ENCODE peak calls at places on chromosomes 2 and 18, in seven cellular contexts. D is left ventricle myocardium inferior, Y is hepatocyte, T is ascending aorta, O is sigmoid colon, Q is BE2C, R is adrenal gland. Z is an unnamed sample.

GRCh38 chr2:127578411-127578810 is 42.9 kb downstream of the MYO7B start:
- DNase-seq in D (no peak), Y (no peak), T (no peak), O (no peak), Q (no peak), R (no peak), Z (no peak)

GRCh38 chr2:121480826-121481225 is 49.9 kb upstream of the RNU4ATAC start:
- DNase-seq in D (no peak), Y (peak), T (no peak), O (peak), Q (peak), R (no peak), Z (no peak)

GRCh38 chr2:179429597-179429996 is 165.0 kb upstream of the SESTD1 start:
- DNase-seq in D (no peak), Y (no peak), T (no peak), O (no peak), Q (no peak), R (no peak), Z (no peak)

GRCh38 chr18:50268022-50268747 is 1.9 kb upstream of the CFAP53 start:
- DNase-seq in D (peak), Y (peak), T (peak), O (peak), Q (peak), R (peak), Z (peak)

GRCh38 chr2:222791946-222792649 is 68.7 kb upstream of the ACSL3 start:
- DNase-seq in D (peak), Y (no peak), T (peak), O (peak), Q (no peak), R (peak), Z (peak)

GRCh38 chr2:223643310-223643709 is 41.1 kb upstream of the SCG2 start:
- DNase-seq in D (no peak), Y (no peak), T (no peak), O (no peak), Q (no peak), R (no peak), Z (no peak)

GRCh38 chr18:58605027-58606020 is 23.6 kb downstream of the ALPK2 start:
- DNase-seq in D (no peak), Y (no peak), T (no peak), O (no peak), Q (no peak), R (no peak), Z (no peak)

GRCh38 chr18:42446195-42446594 is 491.2 kb downstream of the PIK3C3 start:
- DNase-seq in D (no peak), Y (no peak), T (no peak), O (no peak), Q (no peak), R (no peak), Z (no peak)

GRCh38 chr18:71336811-71337210 is 1048.0 kb downstream of the SOCS6 start:
- DNase-seq in D (no peak), Y (no peak), T (no peak), O (no peak), Q (no peak), R (peak), Z (no peak)

GRCh38 chr18:28204154-28204553 is 27.2 kb upstream of the CDH2 start:
- DNase-seq in D (no peak), Y (no peak), T (no peak), O (no peak), Q (no peak), R (no peak), Z (no peak)

GRCh38 chr2:85994897-85995647 is 106.3 kb upstream of the ST3GAL5 start:
- DNase-seq in D (no peak), Y (no peak), T (peak), O (no peak), Q (no peak), R (no peak), Z (no peak)

GRCh38 chr2:200695178-200695930 is 109.5 kb downstream of the AOX1 start:
- DNase-seq in D (peak), Y (no peak), T (no peak), O (no peak), Q (no peak), R (no peak), Z (no peak)

GRCh38 chr18:34121157-34121807 is 103.4 kb downstream of the NOL4 start:
- DNase-seq in D (no peak), Y (peak), T (no peak), O (no peak), Q (no peak), R (no peak), Z (no peak)

GRCh38 chr2:212402316-212402715 is 136.3 kb downstream of the ERBB4 start:
- DNase-seq in D (no peak), Y (no peak), T (no peak), O (no peak), Q (no peak), R (no peak), Z (no peak)

GRCh38 chr2:64485961-64486360 is 32.0 kb downstream of the LGALSL start:
- DNase-seq in D (peak), Y (no peak), T (no peak), O (peak), Q (no peak), R (no peak), Z (no peak)

GRCh38 chr2:18242716-18243115 is 317.7 kb downstream of the RDH14 start:
- DNase-seq in D (no peak), Y (no peak), T (no peak), O (no peak), Q (no peak), R (no peak), Z (no peak)

GRCh38 chr2:10002087-10002486 is 41.3 kb upstream of the KLF11 start:
- DNase-seq in D (no peak), Y (no peak), T (no peak), O (no peak), Q (no peak), R (no peak), Z (no peak)

DNA sequence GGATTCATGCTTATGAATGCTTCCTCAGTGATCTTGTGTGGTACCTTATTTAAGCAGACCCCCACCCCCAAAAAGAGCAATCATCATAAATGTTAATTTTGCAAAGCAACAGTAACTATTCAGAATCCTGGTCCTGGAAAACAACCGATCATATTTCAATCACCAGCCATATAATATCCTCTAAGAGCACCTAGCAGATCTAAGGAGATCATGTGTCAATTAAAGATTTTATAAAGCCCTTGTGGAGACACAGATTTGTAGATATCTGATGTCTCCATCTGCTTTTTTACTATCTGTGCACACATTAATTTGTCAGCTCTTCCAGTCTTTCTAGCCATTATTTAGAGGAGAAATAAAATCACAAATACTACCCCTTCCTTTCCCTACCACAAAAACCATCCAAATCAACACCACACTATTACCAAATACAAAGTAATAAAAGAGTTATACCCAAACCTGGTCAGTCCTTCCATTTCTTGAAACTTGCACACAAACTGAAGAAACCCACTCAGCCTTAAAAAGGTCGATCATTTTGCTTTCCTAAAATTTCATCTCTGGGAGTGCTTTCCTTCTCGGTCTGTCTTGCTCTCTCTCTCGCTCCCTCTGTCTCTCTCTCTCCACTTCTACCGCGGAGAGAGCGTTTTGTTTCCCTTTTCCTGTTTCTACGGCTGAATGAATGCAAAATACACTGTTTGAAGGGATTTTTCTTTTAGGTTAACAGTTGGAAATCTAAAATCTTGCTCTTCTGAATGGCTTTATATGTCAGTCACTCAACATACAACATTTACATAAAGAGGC is 423.9 kb downstream of the TGIF1 start:
- DNase-seq in D (no peak), Y (no peak), T (no peak), O (no peak), Q (no peak), R (no peak), Z (no peak)
- H3K4me3 ChIP-seq in D (no peak), Y (no peak), T (peak), O (no peak), Q (no peak), R (no peak), Z (no peak)

DNA sequence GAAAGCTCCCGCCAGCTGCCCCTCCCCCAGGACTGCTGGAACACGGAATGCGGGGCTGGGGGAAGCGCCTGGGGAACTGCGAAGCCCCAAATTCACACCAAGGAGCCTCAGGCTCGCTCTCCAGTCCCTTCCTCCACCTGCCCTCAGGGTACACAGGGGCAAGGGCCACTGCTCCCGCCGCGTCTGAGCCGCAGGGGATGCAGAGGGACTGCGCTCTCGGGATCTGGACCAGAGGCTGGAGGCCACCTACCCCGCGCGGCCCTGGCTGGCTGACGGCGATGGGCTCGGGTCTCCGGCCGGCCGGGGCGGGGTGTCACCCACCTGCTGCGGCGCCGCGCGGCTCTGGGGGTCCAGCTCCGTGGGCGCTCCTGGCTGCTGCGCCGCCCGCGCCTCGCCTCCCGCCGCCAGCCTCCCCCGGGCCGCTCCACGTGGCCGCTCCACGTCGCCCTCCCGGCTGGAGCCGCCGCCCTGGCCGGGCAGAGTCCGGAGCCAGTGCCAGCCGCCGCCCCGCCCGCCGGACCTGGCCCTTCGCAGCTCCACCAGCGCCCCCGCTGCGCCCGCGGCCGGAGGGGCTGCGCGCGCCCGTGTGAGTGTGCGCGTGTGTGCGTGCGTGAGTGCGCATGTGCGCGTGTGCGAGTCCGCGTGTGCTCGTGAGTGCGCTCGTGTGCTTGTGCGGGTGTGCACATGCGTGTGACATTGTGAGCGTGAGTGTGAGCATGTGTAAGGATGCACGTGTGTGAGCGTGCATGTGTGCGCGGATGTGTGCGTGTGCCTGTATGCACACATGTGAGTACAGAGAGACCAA is at the start of gene CGREF1:
- DNase-seq in D (no peak), Y (peak), T (no peak), O (no peak), Q (peak), R (no peak), Z (no peak)
- H3K4me3 ChIP-seq in D (peak), Y (peak), T (peak), O (peak), Q (peak), R (no peak), Z (peak)

GRCh38 chr2:141417246-141417797 is 713.5 kb downstream of the LRP1B start:
- DNase-seq in D (no peak), Y (no peak), T (no peak), O (no peak), Q (no peak), R (no peak), Z (no peak)

DNA sequence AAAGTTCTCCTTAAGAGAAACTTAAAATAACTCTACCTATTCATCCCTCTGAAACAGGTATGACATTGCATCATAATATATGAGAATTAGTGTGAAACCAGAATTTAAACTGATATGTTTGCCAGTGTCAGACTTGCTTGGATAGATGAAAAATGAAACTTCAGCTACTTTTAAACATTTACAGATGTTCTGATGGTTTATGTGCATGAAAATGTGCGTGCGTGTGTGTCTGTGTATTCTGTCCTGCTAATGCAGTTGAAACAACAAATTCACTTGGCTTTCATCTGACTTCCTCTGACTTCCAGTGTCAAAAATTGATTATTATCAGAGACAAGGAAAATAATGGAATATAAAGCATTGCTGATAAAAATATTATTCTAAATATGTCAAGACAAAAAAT is 719.4 kb downstream of the LRP1B start:
- DNase-seq in D (no peak), Y (no peak), T (no peak), O (no peak), Q (no peak), R (no peak), Z (no peak)
- H3K4me3 ChIP-seq in D (no peak), Y (no peak), T (no peak), O (no peak), Q (no peak), R (no peak), Z (no peak)

GRCh38 chr2:73980566-73980965 is 4.1 kb upstream of the TET3 start:
- DNase-seq in D (no peak), Y (peak), T (no peak), O (no peak), Q (no peak), R (no peak), Z (no peak)
- H3K4me3 ChIP-seq in D (peak), Y (no peak), T (no peak), O (no peak), Q (peak), R (no peak), Z (peak)

GRCh38 chr2:160666019-160666676 is 172.5 kb upstream of the RBMS1 start:
- DNase-seq in D (no peak), Y (peak), T (no peak), O (no peak), Q (no peak), R (peak), Z (no peak)

GRCh38 chr2:160670618-160671017 is 177.0 kb upstream of the RBMS1 start:
- DNase-seq in D (no peak), Y (no peak), T (no peak), O (no peak), Q (no peak), R (no peak), Z (no peak)

GRCh38 chr2:160667811-160668210 is 174.2 kb upstream of the RBMS1 start:
- DNase-seq in D (no peak), Y (no peak), T (no peak), O (no peak), Q (no peak), R (no peak), Z (no peak)

GRCh38 chr2:160664603-160665145 is 171.1 kb upstream of the RBMS1 start:
- DNase-seq in D (no peak), Y (no peak), T (no peak), O (no peak), Q (no peak), R (no peak), Z (no peak)

DNA sequence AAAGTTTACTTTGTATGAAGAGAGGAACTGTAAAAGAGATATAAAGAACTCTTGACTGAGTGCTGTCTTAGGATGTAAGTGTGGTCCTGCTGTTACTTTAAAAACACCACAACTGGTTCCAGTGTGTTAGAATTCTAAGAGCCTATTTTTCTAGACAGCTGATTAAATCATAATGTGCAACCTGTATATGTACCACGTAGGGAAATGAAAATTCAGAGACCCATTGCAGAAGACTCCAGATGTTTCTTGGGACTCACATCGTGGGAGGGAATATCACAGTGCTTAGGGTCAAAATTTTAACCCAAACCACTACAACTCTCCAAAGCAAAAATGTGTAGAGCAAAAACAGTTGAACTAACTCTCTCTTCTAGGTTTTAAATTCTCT is 173.1 kb upstream of the RBMS1 start:
- DNase-seq in D (no peak), Y (no peak), T (no peak), O (no peak), Q (no peak), R (no peak), Z (no peak)
- H3K4me3 ChIP-seq in D (no peak), Y (no peak), T (no peak), O (peak), Q (peak), R (no peak), Z (no peak)

GRCh38 chr2:75558786-75559428 is 1.8 kb downstream of the EVA1A start:
- DNase-seq in D (no peak), Y (no peak), T (no peak), O (no peak), Q (no peak), R (no peak), Z (no peak)

GRCh38 chr2:75560768-75561565 is at the start of gene EVA1A:
- DNase-seq in D (peak), Y (peak), T (no peak), O (no peak), Q (peak), R (peak), Z (no peak)

GRCh38 chr2:75558132-75558530 is 2.6 kb downstream of the EVA1A start:
- DNase-seq in D (no peak), Y (no peak), T (no peak), O (no peak), Q (no peak), R (no peak), Z (no peak)

GRCh38 chr2:75560022-75560767 is 544 bp downstream of the EVA1A start:
- DNase-seq in D (peak), Y (peak), T (no peak), O (no peak), Q (no peak), R (no peak), Z (no peak)

GRCh38 chr2:75559633-75560021 is 1.1 kb downstream of the EVA1A start:
- DNase-seq in D (no peak), Y (no peak), T (no peak), O (no peak), Q (no peak), R (no peak), Z (no peak)
- H3K4me3 ChIP-seq in D (peak), Y (peak), T (peak), O (no peak), Q (no peak), R (no peak), Z (peak)

GRCh38 chr2:47315490-47315889 is 87.5 kb upstream of the MSH2 start:
- DNase-seq in D (no peak), Y (no peak), T (no peak), O (no peak), Q (no peak), R (no peak), Z (no peak)
- H3K4me3 ChIP-seq in D (no peak), Y (no peak), T (no peak), O (no peak), Q (no peak), R (no peak), Z (no peak)

GRCh38 chr2:161625996-161626395 is 1.8 kb downstream of the SLC4A10 start:
- DNase-seq in D (no peak), Y (no peak), T (no peak), O (no peak), Q (no peak), R (no peak), Z (no peak)

DNA sequence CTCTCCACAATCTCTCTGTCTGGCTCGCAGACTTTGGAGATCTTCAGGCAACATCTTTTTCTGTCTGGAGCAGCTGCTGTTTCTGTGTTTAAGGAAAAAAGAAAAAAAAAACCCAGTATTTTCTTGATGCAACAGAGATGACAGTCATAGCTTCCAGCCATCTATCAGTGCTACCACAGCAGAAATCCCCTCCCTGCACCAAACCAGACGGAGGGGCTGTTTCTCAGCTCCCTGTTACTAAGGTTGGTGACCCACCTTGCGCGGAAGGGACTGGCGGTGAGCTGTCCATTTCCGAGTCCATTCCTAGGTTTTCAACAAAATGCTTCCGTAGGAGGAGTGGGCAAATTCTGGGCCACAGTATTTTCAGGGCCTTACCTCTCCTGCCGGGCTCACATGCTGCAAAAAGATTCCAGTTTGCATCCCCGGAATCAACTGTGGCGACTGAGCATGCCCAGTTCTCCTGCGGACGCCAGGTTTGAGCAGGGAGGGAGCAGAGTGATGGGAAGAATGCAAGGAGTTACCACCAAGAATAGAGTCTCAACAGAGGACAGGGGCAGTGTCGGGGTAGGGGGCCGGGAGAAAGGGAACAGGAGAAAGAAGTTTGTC is 1.2 kb downstream of the SLC4A10 start:
- DNase-seq in D (no peak), Y (peak), T (no peak), O (no peak), Q (no peak), R (no peak), Z (no peak)
- H3K4me3 ChIP-seq in D (no peak), Y (no peak), T (no peak), O (no peak), Q (no peak), R (no peak), Z (no peak)

GRCh38 chr2:187552381-187552780 is 1.9 kb downstream of the TFPI start:
- DNase-seq in D (no peak), Y (no peak), T (no peak), O (no peak), Q (no peak), R (no peak), Z (no peak)
- H3K4me3 ChIP-seq in D (peak), Y (peak), T (no peak), O (peak), Q (no peak), R (no peak), Z (peak)